ENCODE peak calls at places on chromosomes 4 and X, in eight cellular contexts. One of them, this sample, is unnamed.

GRCh38 chr4:105596676-105597075 is 44.3 kb downstream of the ARHGEF38 start:
- DNase-seq in PC-3: no peak
- DNase-seq in MM.1S: no peak
- DNase-seq in astrocyte: no peak
- DNase-seq in mesenchymal stem cell: no peak
- DNase-seq in GM23248: no peak
- DNase-seq in endothelial cell of umbilical vein: no peak
- DNase-seq in keratinocyte: no peak
- DNase-seq in this sample: no peak

GRCh38 chrX:37685452-37686347 is at the start of gene XK:
- DNase-seq in PC-3: peak
- DNase-seq in MM.1S: peak
- DNase-seq in astrocyte: peak
- DNase-seq in mesenchymal stem cell: peak
- DNase-seq in GM23248: peak
- DNase-seq in endothelial cell of umbilical vein: peak
- DNase-seq in keratinocyte: no peak
- DNase-seq in this sample: peak

GRCh38 chr4:109434793-109435080 is 1.1 kb downstream of the SEC24B start:
- DNase-seq in PC-3: no peak
- DNase-seq in MM.1S: no peak
- DNase-seq in astrocyte: peak
- DNase-seq in mesenchymal stem cell: no peak
- DNase-seq in GM23248: peak
- DNase-seq in endothelial cell of umbilical vein: no peak
- DNase-seq in keratinocyte: no peak
- DNase-seq in this sample: peak

GRCh38 chrX:17692709-17693346 is 44.5 kb upstream of the SCML1 start:
- DNase-seq in PC-3: peak
- DNase-seq in MM.1S: no peak
- DNase-seq in astrocyte: peak
- DNase-seq in mesenchymal stem cell: peak
- DNase-seq in GM23248: peak
- DNase-seq in endothelial cell of umbilical vein: no peak
- DNase-seq in keratinocyte: no peak
- DNase-seq in this sample: peak

GRCh38 chrX:50697691-50698090 is 116.3 kb downstream of the SHROOM4 start:
- DNase-seq in PC-3: peak
- DNase-seq in MM.1S: no peak
- DNase-seq in astrocyte: peak
- DNase-seq in mesenchymal stem cell: peak
- DNase-seq in GM23248: peak
- DNase-seq in endothelial cell of umbilical vein: peak
- DNase-seq in keratinocyte: peak
- DNase-seq in this sample: peak

GRCh38 chrX:68440940-68441339 is 7.6 kb upstream of the OPHN1 start:
- DNase-seq in PC-3: peak
- DNase-seq in MM.1S: no peak
- DNase-seq in astrocyte: peak
- DNase-seq in mesenchymal stem cell: peak
- DNase-seq in GM23248: peak
- DNase-seq in endothelial cell of umbilical vein: peak
- DNase-seq in keratinocyte: no peak
- DNase-seq in this sample: peak

GRCh38 chr4:80172203-80172602 is 25.1 kb upstream of the PRDM8 start:
- DNase-seq in PC-3: no peak
- DNase-seq in MM.1S: peak
- DNase-seq in astrocyte: no peak
- DNase-seq in mesenchymal stem cell: no peak
- DNase-seq in GM23248: peak
- DNase-seq in endothelial cell of umbilical vein: no peak
- DNase-seq in keratinocyte: no peak
- DNase-seq in this sample: no peak

GRCh38 chr4:110049951-110050925 is 137.6 kb downstream of the EGF start:
- DNase-seq in PC-3: peak
- DNase-seq in MM.1S: peak
- DNase-seq in astrocyte: no peak
- DNase-seq in mesenchymal stem cell: peak
- DNase-seq in GM23248: peak
- DNase-seq in endothelial cell of umbilical vein: peak
- DNase-seq in keratinocyte: no peak
- DNase-seq in this sample: peak

GRCh38 chr4:184826315-184827266 is 823 bp upstream of the ACSL1 start:
- DNase-seq in PC-3: peak
- DNase-seq in MM.1S: peak
- DNase-seq in astrocyte: no peak
- DNase-seq in mesenchymal stem cell: peak
- DNase-seq in GM23248: peak
- DNase-seq in endothelial cell of umbilical vein: peak
- DNase-seq in keratinocyte: no peak
- DNase-seq in this sample: peak

GRCh38 chr4:23815351-23815750 is 74.5 kb downstream of the PPARGC1A start:
- DNase-seq in PC-3: no peak
- DNase-seq in MM.1S: no peak
- DNase-seq in astrocyte: no peak
- DNase-seq in mesenchymal stem cell: peak
- DNase-seq in GM23248: no peak
- DNase-seq in endothelial cell of umbilical vein: no peak
- DNase-seq in keratinocyte: no peak
- DNase-seq in this sample: peak

GRCh38 chrX:129930941-129931410 is 25.0 kb downstream of the UTP14A start:
- DNase-seq in PC-3: peak
- DNase-seq in MM.1S: no peak
- DNase-seq in astrocyte: peak
- DNase-seq in mesenchymal stem cell: no peak
- DNase-seq in GM23248: peak
- DNase-seq in endothelial cell of umbilical vein: no peak
- DNase-seq in keratinocyte: no peak
- DNase-seq in this sample: no peak

GRCh38 chrX:30864383-30864785 is 24.7 kb downstream of the TAB3 start:
- DNase-seq in PC-3: no peak
- DNase-seq in MM.1S: no peak
- DNase-seq in astrocyte: no peak
- DNase-seq in mesenchymal stem cell: peak
- DNase-seq in GM23248: no peak
- DNase-seq in endothelial cell of umbilical vein: no peak
- DNase-seq in keratinocyte: no peak
- DNase-seq in this sample: no peak

GRCh38 chr4:80694178-80694577 is 336.3 kb upstream of the BMP3 start:
- DNase-seq in PC-3: peak
- DNase-seq in MM.1S: no peak
- DNase-seq in astrocyte: peak
- DNase-seq in mesenchymal stem cell: no peak
- DNase-seq in GM23248: no peak
- DNase-seq in endothelial cell of umbilical vein: no peak
- DNase-seq in keratinocyte: no peak
- DNase-seq in this sample: peak

GRCh38 chrX:107465932-107466620 is 16.6 kb downstream of the FRMPD3 start:
- DNase-seq in PC-3: no peak
- DNase-seq in MM.1S: no peak
- DNase-seq in astrocyte: no peak
- DNase-seq in mesenchymal stem cell: no peak
- DNase-seq in GM23248: no peak
- DNase-seq in endothelial cell of umbilical vein: no peak
- DNase-seq in keratinocyte: no peak
- DNase-seq in this sample: no peak

GRCh38 chr4:36351082-36351666 is 69.8 kb downstream of the DTHD1 start:
- DNase-seq in PC-3: peak
- DNase-seq in MM.1S: peak
- DNase-seq in astrocyte: peak
- DNase-seq in mesenchymal stem cell: peak
- DNase-seq in GM23248: peak
- DNase-seq in endothelial cell of umbilical vein: peak
- DNase-seq in keratinocyte: no peak
- DNase-seq in this sample: peak

GRCh38 chrX:10014462-10015373 is 47.6 kb downstream of the CLDN34 start:
- DNase-seq in PC-3: peak
- DNase-seq in MM.1S: peak
- DNase-seq in astrocyte: peak
- DNase-seq in mesenchymal stem cell: peak
- DNase-seq in GM23248: peak
- DNase-seq in endothelial cell of umbilical vein: peak
- DNase-seq in keratinocyte: peak
- DNase-seq in this sample: peak

GRCh38 chrX:124501566-124501965 is 155.2 kb downstream of the SH2D1A start:
- DNase-seq in PC-3: no peak
- DNase-seq in MM.1S: no peak
- DNase-seq in astrocyte: no peak
- DNase-seq in mesenchymal stem cell: no peak
- DNase-seq in GM23248: no peak
- DNase-seq in endothelial cell of umbilical vein: no peak
- DNase-seq in keratinocyte: no peak
- DNase-seq in this sample: no peak

GRCh38 chr4:79947386-79947785 is 125.6 kb downstream of the ANTXR2 start:
- DNase-seq in PC-3: no peak
- DNase-seq in MM.1S: no peak
- DNase-seq in astrocyte: no peak
- DNase-seq in mesenchymal stem cell: no peak
- DNase-seq in GM23248: no peak
- DNase-seq in endothelial cell of umbilical vein: no peak
- DNase-seq in keratinocyte: no peak
- DNase-seq in this sample: no peak

GRCh38 chrX:143461616-143462015 is 55.7 kb downstream of the SPANXN3 start:
- DNase-seq in PC-3: no peak
- DNase-seq in MM.1S: no peak
- DNase-seq in astrocyte: no peak
- DNase-seq in mesenchymal stem cell: no peak
- DNase-seq in GM23248: no peak
- DNase-seq in endothelial cell of umbilical vein: no peak
- DNase-seq in keratinocyte: no peak
- DNase-seq in this sample: no peak

GRCh38 chrX:143462696-143463095 is 54.6 kb downstream of the SPANXN3 start:
- DNase-seq in PC-3: no peak
- DNase-seq in MM.1S: no peak
- DNase-seq in astrocyte: no peak
- DNase-seq in mesenchymal stem cell: no peak
- DNase-seq in GM23248: no peak
- DNase-seq in endothelial cell of umbilical vein: no peak
- DNase-seq in keratinocyte: no peak
- DNase-seq in this sample: no peak

DNA sequence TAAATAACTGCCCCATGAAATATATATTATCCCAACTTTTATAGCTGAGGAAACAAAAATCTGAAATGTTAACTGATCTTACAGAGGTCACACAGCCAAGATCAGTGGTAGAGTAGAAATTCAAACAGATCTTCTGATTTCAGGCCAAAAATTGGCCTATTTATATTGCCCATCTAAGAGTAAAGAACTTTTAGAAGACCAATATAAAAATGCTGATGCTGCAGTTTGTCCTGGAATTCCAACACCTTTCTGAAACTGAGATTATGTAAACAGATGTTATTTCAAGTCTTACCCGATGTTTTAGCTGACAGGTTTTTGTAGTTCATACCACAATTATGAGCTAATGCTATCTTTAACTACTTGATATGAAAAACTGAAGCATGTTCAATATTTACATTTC is 51.1 kb downstream of the SPANXN3 start:
- DNase-seq in PC-3: peak
- DNase-seq in MM.1S: peak
- DNase-seq in astrocyte: no peak
- DNase-seq in mesenchymal stem cell: no peak
- DNase-seq in GM23248: no peak
- DNase-seq in endothelial cell of umbilical vein: no peak
- DNase-seq in keratinocyte: no peak
- DNase-seq in this sample: no peak
- H2AFZ ChIP-seq in PC-3: no peak
- H2AFZ ChIP-seq in MM.1S: no peak
- H2AFZ ChIP-seq in astrocyte: no peak
- H2AFZ ChIP-seq in mesenchymal stem cell: no peak
- H2AFZ ChIP-seq in GM23248: no peak
- H2AFZ ChIP-seq in endothelial cell of umbilical vein: no peak
- H2AFZ ChIP-seq in keratinocyte: no peak
- H2AFZ ChIP-seq in this sample: no peak

GRCh38 chr4:113958766-113959540 is 20.5 kb downstream of the ARSJ start:
- DNase-seq in PC-3: peak
- DNase-seq in MM.1S: no peak
- DNase-seq in astrocyte: peak
- DNase-seq in mesenchymal stem cell: peak
- DNase-seq in GM23248: peak
- DNase-seq in endothelial cell of umbilical vein: peak
- DNase-seq in keratinocyte: peak
- DNase-seq in this sample: peak
- H3K9ac ChIP-seq in PC-3: peak
- H3K9ac ChIP-seq in MM.1S: no peak
- H3K9ac ChIP-seq in astrocyte: peak
- H3K9ac ChIP-seq in mesenchymal stem cell: peak
- H3K9ac ChIP-seq in GM23248: peak
- H3K9ac ChIP-seq in endothelial cell of umbilical vein: peak
- H3K9ac ChIP-seq in keratinocyte: no peak
- H3K9ac ChIP-seq in this sample: no peak

GRCh38 chr4:41414380-41414779 is 123.6 kb upstream of the LIMCH1 start:
- DNase-seq in PC-3: no peak
- DNase-seq in MM.1S: no peak
- DNase-seq in astrocyte: no peak
- DNase-seq in mesenchymal stem cell: no peak
- DNase-seq in GM23248: no peak
- DNase-seq in endothelial cell of umbilical vein: no peak
- DNase-seq in keratinocyte: no peak
- DNase-seq in this sample: no peak

GRCh38 chr4:41420576-41420975 is 117.4 kb upstream of the LIMCH1 start:
- DNase-seq in PC-3: no peak
- DNase-seq in MM.1S: no peak
- DNase-seq in astrocyte: no peak
- DNase-seq in mesenchymal stem cell: no peak
- DNase-seq in GM23248: no peak
- DNase-seq in endothelial cell of umbilical vein: no peak
- DNase-seq in keratinocyte: no peak
- DNase-seq in this sample: no peak

GRCh38 chr4:41413670-41414069 is 124.3 kb upstream of the LIMCH1 start:
- DNase-seq in PC-3: peak
- DNase-seq in MM.1S: peak
- DNase-seq in astrocyte: peak
- DNase-seq in mesenchymal stem cell: peak
- DNase-seq in GM23248: no peak
- DNase-seq in endothelial cell of umbilical vein: peak
- DNase-seq in keratinocyte: no peak
- DNase-seq in this sample: peak

GRCh38 chr4:41418444-41418843 is 119.5 kb upstream of the LIMCH1 start:
- DNase-seq in PC-3: peak
- DNase-seq in MM.1S: no peak
- DNase-seq in astrocyte: peak
- DNase-seq in mesenchymal stem cell: peak
- DNase-seq in GM23248: peak
- DNase-seq in endothelial cell of umbilical vein: no peak
- DNase-seq in keratinocyte: no peak
- DNase-seq in this sample: peak
- H2AFZ ChIP-seq in PC-3: peak
- H2AFZ ChIP-seq in MM.1S: no peak
- H2AFZ ChIP-seq in astrocyte: peak
- H2AFZ ChIP-seq in mesenchymal stem cell: no peak
- H2AFZ ChIP-seq in GM23248: no peak
- H2AFZ ChIP-seq in endothelial cell of umbilical vein: no peak
- H2AFZ ChIP-seq in keratinocyte: no peak
- H2AFZ ChIP-seq in this sample: no peak

DNA sequence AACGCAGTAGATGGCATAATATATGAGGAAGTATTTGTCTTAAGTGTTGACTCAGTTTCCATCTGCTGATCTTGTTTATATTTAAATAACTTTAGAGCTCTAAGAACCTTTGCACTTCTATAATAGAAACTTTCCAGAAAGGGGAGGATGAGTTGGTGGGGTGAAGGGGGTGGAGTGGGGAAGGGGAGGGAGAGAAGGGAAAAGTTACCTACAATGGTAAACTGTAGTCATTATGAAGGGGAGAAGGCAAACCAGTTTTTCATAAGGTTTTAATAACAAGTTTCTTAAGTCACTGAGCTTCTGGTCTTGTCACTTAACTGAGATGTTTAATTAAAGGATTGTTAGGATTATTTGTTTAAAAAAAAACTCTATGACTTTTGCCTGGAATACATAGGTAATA is 326 bp downstream of the ALPK1 start:
- DNase-seq in PC-3: no peak
- DNase-seq in MM.1S: no peak
- DNase-seq in astrocyte: no peak
- DNase-seq in mesenchymal stem cell: no peak
- DNase-seq in GM23248: peak
- DNase-seq in endothelial cell of umbilical vein: no peak
- DNase-seq in keratinocyte: no peak
- DNase-seq in this sample: no peak
- H3K9ac ChIP-seq in PC-3: peak
- H3K9ac ChIP-seq in MM.1S: peak
- H3K9ac ChIP-seq in astrocyte: peak
- H3K9ac ChIP-seq in mesenchymal stem cell: peak
- H3K9ac ChIP-seq in GM23248: peak
- H3K9ac ChIP-seq in endothelial cell of umbilical vein: peak
- H3K9ac ChIP-seq in keratinocyte: peak
- H3K9ac ChIP-seq in this sample: peak

This sample was measured in fibroblast of lung.